ENCODE peak calls at places on chromosomes 16 and 17, in ten cellular contexts. J is A673; C is MM.1S; P is heart right ventricle; K is esophagus squamous epithelium; X is CD4-positive, alpha-beta T cell; Z is uterus; Q is endothelial cell of umbilical vein; T is HCT116; Y is tibial artery. U is an unnamed sample. For H3K9me3, the result is how much of the 10 kb centered on the place peaks cover.

GRCh38 chr16:10509534-10510025 is 70.8 kb downstream of the EMP2 start:
- DNase-seq in J (peak), C (peak), P (peak), K (no peak), X (peak), Z (peak), Q (peak), T (peak), Y (no peak), U (peak)

GRCh38 chr17:5661486-5662125 is 77.3 kb upstream of the NLRP1 start:
- DNase-seq in J (no peak), C (no peak), P (no peak), K (no peak), X (no peak), Z (no peak), Q (no peak), T (no peak), Y (peak), U (no peak)

GRCh38 chr16:86806838-86807351 is 228.5 kb downstream of the FOXL1 start:
- DNase-seq in J (no peak), C (no peak), P (no peak), K (no peak), X (no peak), Z (no peak), Q (no peak), T (no peak), Y (peak), U (peak)

GRCh38 chr17:37359682-37360188 is 16.1 kb upstream of the C17orf78 start:
- DNase-seq in J (no peak), C (no peak), P (no peak), K (no peak), X (no peak), Z (no peak), Q (no peak), T (no peak), Y (no peak), U (no peak)

GRCh38 chr17:49971848-49972485 is 3.0 kb downstream of the DLX4 start:
- DNase-seq in J (no peak), C (no peak), P (no peak), K (no peak), X (no peak), Z (no peak), Q (no peak), T (no peak), Y (no peak), U (no peak)

GRCh38 chr17:75571197-75571884 is 16.3 kb upstream of the MYO15B start:
- DNase-seq in J (no peak), C (peak), P (peak), K (peak), X (no peak), Z (no peak), Q (peak), T (no peak), Y (no peak), U (no peak)

GRCh38 chr17:2875608-2876007 is 79.4 kb downstream of the RAP1GAP2 start:
- DNase-seq in J (no peak), C (no peak), P (no peak), K (no peak), X (no peak), Z (no peak), Q (no peak), T (no peak), Y (no peak), U (no peak)

GRCh38 chr16:17459903-17460521 is 10.7 kb downstream of the XYLT1 start:
- DNase-seq in J (no peak), C (no peak), P (no peak), K (no peak), X (no peak), Z (peak), Q (no peak), T (no peak), Y (peak), U (no peak)

GRCh38 chr16:49194499-49195260 is 87.0 kb downstream of the CBLN1 start:
- DNase-seq in J (no peak), C (no peak), P (no peak), K (no peak), X (no peak), Z (no peak), Q (no peak), T (no peak), Y (no peak), U (no peak)

GRCh38 chr16:54056921-54057320 is 229.7 kb downstream of the IRX3 start:
- DNase-seq in J (no peak), C (no peak), P (no peak), K (no peak), X (no peak), Z (no peak), Q (no peak), T (no peak), Y (no peak), U (no peak)

GRCh38 chr16:49620158-49620867 is 235.6 kb downstream of the ZNF423 start:
- DNase-seq in J (peak), C (no peak), P (peak), K (no peak), X (no peak), Z (peak), Q (peak), T (peak), Y (peak), U (no peak)

GRCh38 chr17:77327566-77328463 is 187.0 kb downstream of the SEC14L1 start:
- DNase-seq in J (no peak), C (no peak), P (no peak), K (no peak), X (no peak), Z (peak), Q (no peak), T (no peak), Y (peak), U (no peak)

GRCh38 chr16:28543072-28543471 is 4.3 kb upstream of the NUPR1 start:
- DNase-seq in J (no peak), C (no peak), P (no peak), K (no peak), X (no peak), Z (no peak), Q (no peak), T (no peak), Y (peak), U (no peak)

GRCh38 chr16:31913668-31914067 is 40.1 kb downstream of the ZNF267 start:
- DNase-seq in J (no peak), C (no peak), P (no peak), K (no peak), X (no peak), Z (no peak), Q (no peak), T (no peak), Y (no peak), U (no peak)

GRCh38 chr16:31920373-31920772 is 46.8 kb downstream of the ZNF267 start:
- DNase-seq in J (no peak), C (no peak), P (no peak), K (no peak), X (no peak), Z (no peak), Q (no peak), T (no peak), Y (no peak), U (no peak)

GRCh38 chr16:31916056-31916488 is 42.5 kb downstream of the ZNF267 start:
- DNase-seq in J (no peak), C (no peak), P (no peak), K (no peak), X (no peak), Z (no peak), Q (no peak), T (no peak), Y (no peak), U (no peak)
- H3K9me3 ChIP-seq in J (half or more), C (under half), P (half or more), K (half or more), X (half or more), Z (under half), Q (under half), T (half or more), Y (half or more), U (under half)

GRCh38 chr17:73210002-73210678 is 17.3 kb downstream of the COG1 start:
- DNase-seq in J (peak), C (no peak), P (no peak), K (no peak), X (no peak), Z (no peak), Q (no peak), T (no peak), Y (no peak), U (no peak)
- TF ChIP-seq CTCF in J (peak), C (peak), P (no peak), K (no peak), X (no peak), Z (no peak), Q (peak), T (no peak), Y (peak), U (peak)

DNA sequence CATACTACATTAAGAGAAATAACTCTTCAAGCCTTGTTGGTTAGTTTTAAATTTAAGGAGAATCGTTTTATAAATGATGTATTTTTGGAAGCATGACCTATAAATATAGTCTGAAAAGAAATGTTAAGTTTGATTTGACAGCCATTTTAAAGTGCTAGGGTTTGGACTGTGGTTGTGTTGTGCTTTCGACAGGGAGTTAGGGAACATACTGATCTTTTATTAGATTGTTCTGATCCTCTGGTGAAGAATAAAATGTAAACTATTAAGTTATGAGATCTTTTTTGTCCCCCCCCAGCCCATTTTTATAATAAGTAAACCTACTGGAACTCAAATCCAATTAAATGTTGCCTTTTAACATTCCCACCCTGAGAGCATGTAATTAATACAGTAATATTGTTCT is 12.0 kb downstream of the TAF15 start:
- DNase-seq in J (no peak), C (no peak), P (no peak), K (no peak), X (no peak), Z (no peak), Q (no peak), T (no peak), Y (no peak), U (no peak)
- H3K9me3 ChIP-seq in J (under half), C (under half), P (under half), K (under half), X (under half), Z (under half), Q (under half), T (under half), Y (under half), U (under half)

GRCh38 chr16:2858245-2859025 is 465 bp upstream of the PRSS22 start:
- DNase-seq in J (no peak), C (no peak), P (no peak), K (no peak), X (no peak), Z (no peak), Q (no peak), T (peak), Y (peak), U (no peak)
- TF ChIP-seq CTCF in J (no peak), C (no peak), P (no peak), K (peak), X (no peak), Z (no peak), Q (no peak), T (no peak), Y (no peak), U (no peak)

GRCh38 chr16:35203636-35204035 is 1744.2 kb downstream of the TP53TG3F start:
- DNase-seq in J (no peak), C (no peak), P (no peak), K (no peak), X (no peak), Z (no peak), Q (no peak), T (no peak), Y (no peak), U (no peak)
- H3K9me3 ChIP-seq in J (under half), C (under half), P (under half), K (under half), X (under half), Z (under half), Q (under half), T (under half), Y (under half), U (half or more)

GRCh38 chr16:72216767-72217166 is 44.8 kb upstream of the PMFBP1 start:
- DNase-seq in J (no peak), C (no peak), P (no peak), K (no peak), X (no peak), Z (no peak), Q (no peak), T (no peak), Y (no peak), U (no peak)
- TF ChIP-seq CTCF in J (no peak), C (no peak), P (no peak), K (no peak), X (no peak), Z (no peak), Q (no peak), T (no peak), Y (no peak), U (no peak)

GRCh38 chr17:11558681-11559234 is 39.5 kb upstream of the DNAH9 start:
- DNase-seq in J (no peak), C (no peak), P (no peak), K (no peak), X (no peak), Z (no peak), Q (no peak), T (no peak), Y (no peak), U (no peak)
- H3K9me3 ChIP-seq in J (under half), C (under half), P (under half), K (under half), X (under half), Z (under half), Q (under half), T (under half), Y (under half), U (half or more)

DNA sequence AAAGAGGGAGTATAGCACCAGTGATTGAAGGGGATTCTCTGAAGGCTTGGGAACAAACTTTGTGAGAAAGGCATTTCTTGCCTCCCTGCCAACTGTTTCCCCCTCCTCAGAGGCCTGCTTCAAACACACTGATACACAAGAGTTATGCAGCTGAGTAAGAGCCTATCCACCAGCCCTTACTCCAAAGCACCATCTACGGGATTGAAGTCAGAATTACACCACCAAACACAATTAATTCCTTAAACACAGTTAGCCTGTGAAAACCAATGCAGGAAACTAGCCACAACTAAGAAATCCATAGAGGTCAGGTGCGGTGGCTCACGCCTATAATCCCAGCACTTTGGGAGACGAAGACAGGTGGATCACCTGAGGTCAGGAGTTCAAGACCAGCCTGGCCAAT is 138.3 kb downstream of the SHCBP1 start:
- DNase-seq in J (no peak), C (no peak), P (no peak), K (no peak), X (no peak), Z (no peak), Q (no peak), T (no peak), Y (no peak), U (no peak)
- TF ChIP-seq CTCF in J (no peak), C (no peak), P (no peak), K (no peak), X (no peak), Z (no peak), Q (no peak), T (no peak), Y (no peak), U (no peak)

U was measured in AG04450.